ENCODE peak calls at places on chromosomes 11 and 22, in seven cellular contexts. F is colonic mucosa; Z is B cell; G is RWPE2; M is stimulated activated CD4-positive, alpha-beta T cell treated with anti-CD3 and anti-CD28 coated beads, Interleukin-2, amount 100 ng/mL, for 24 hours; O is HEK293T; W is midbrain. B is an unnamed sample.

GRCh38 chr22:24247564-24248344 is 2.9 kb upstream of the GGT5 start:
- DNase-seq in F (peak; percentile 78), Z (no peak), M (peak; percentile 64), W (peak; percentile 83), O (peak; percentile 92), G (peak; percentile 89), B (peak; percentile 81)

GRCh38 chr11:119897576-119897975 is 168.6 kb upstream of the NECTIN1 start:
- DNase-seq in W (no peak), G (no peak), M (no peak), O (no peak), Z (no peak), F (no peak), B (no peak)

GRCh38 chr11:78666675-78667129 is 92.0 kb upstream of the NARS2 start:
- DNase-seq in F (no peak), Z (no peak), O (no peak), W (no peak), M (no peak), G (no peak), B (no peak)

GRCh38 chr11:65013692-65014145 is 241 bp upstream of the ARL2 start:
- DNase-seq in Z (peak; percentile 89), O (peak; percentile 91), G (peak; percentile 92), M (peak; percentile 89), F (peak; percentile 91), W (peak; percentile 91), B (peak; percentile 92)

GRCh38 chr22:24727218-24727851 is 47.2 kb downstream of the PIWIL3 start:
- DNase-seq in M (no peak), Z (no peak), O (peak; percentile 68), F (peak; percentile 57), W (no peak), G (no peak), B (no peak)

GRCh38 chr11:111977141-111978027 is 40.2 kb downstream of the DIXDC1 start:
- DNase-seq in M (peak; percentile 41), W (peak; percentile 67), O (peak; percentile 63), G (no peak), F (peak; percentile 67), Z (no peak), B (peak; percentile 67)

GRCh38 chr11:83033972-83034672 is 37.6 kb downstream of the RAB30 start:
- DNase-seq in F (peak; percentile 48), O (no peak), M (no peak), Z (no peak), W (peak; percentile 64), G (no peak), B (peak; percentile 63)

GRCh38 chr11:129295746-129296145 is 79.9 kb upstream of the BARX2 start:
- DNase-seq in G (no peak), M (no peak), F (no peak), O (no peak), W (no peak), Z (no peak), B (no peak)

GRCh38 chr11:34356576-34356917 is 1.3 kb downstream of the ABTB2 start:
- DNase-seq in O (no peak), M (peak; percentile 18), G (peak; percentile 60), Z (no peak), F (no peak), W (no peak), B (no peak)

GRCh38 chr11:78338138-78338537 is 79.5 kb downstream of the GAB2 start:
- DNase-seq in Z (no peak), O (no peak), G (no peak), F (no peak), W (peak; percentile 57), M (no peak), B (no peak)

GRCh38 chr11:64186205-64187165 is 514 bp downstream of the STIP1 start:
- DNase-seq in W (no peak), O (no peak), M (peak; percentile 41), G (no peak), Z (no peak), F (peak; percentile 60), B (peak; percentile 29)

GRCh38 chr22:20550851-20551744 is 43.7 kb downstream of the MED15 start:
- DNase-seq in O (no peak), W (peak; percentile 51), M (peak; percentile 62), F (no peak), Z (peak; percentile 56), G (no peak), B (no peak)

GRCh38 chr11:19659529-19659928 is 53.1 kb upstream of the NAV2 start:
- DNase-seq in Z (peak; percentile 15), G (no peak), W (no peak), M (no peak), F (no peak), O (no peak), B (no peak)